ENCODE peak calls at places on chromosome 1, in four cellular contexts. B, N, F and D are unnamed samples.

GRCh38 chr1:184221087-184221486 is 165.7 kb upstream of the C1orf21 start:
- DNase-seq in B (no peak), F (no peak), N (no peak), D (no peak)

GRCh38 chr1:203519896-203520295 is 25.9 kb downstream of the OPTC start:
- DNase-seq in N (no peak), B (no peak), F (no peak), D (no peak)

GRCh38 chr1:245292571-245292970 is 137.8 kb downstream of the KIF26B start:
- DNase-seq in B (no peak), N (no peak), F (no peak), D (no peak)

GRCh38 chr1:172637522-172637921 is 21.4 kb upstream of the FASLG start:
- DNase-seq in N (no peak), F (peak; percentile 27), B (no peak), D (no peak)

GRCh38 chr1:43954036-43954435 is 7.3 kb downstream of the IPO13 start:
- DNase-seq in N (no peak), F (no peak), B (peak; percentile 79), D (no peak)

GRCh38 chr1:228109962-228110488 is 926 bp upstream of the MRPL55 start:
- DNase-seq in B (no peak), F (no peak), N (peak; percentile 20), D (no peak)

GRCh38 chr1:224632921-224633321 is 16.8 kb downstream of the CNIH3 start:
- DNase-seq in N (no peak), F (no peak), B (no peak), D (no peak)

GRCh38 chr1:228014235-228014930 is 7.6 kb downstream of the WNT3A start:
- DNase-seq in N (peak; percentile 36), B (no peak), F (no peak), D (no peak)